ENCODE peak calls at places on chromosomes 2 and 18, in five cellular contexts. D is glutamatergic neuron, U is uterus, J is astrocyte of the spinal cord, Y is AG04450. S is an unnamed sample.

GRCh38 chr2:204794624-204795023 is 249.3 kb downstream of the PARD3B start:
- DNase-seq in D (no peak), U (no peak), J (no peak), Y (no peak), S (peak; percentile 14)

GRCh38 chr2:119644186-119644585 is 34.8 kb upstream of the TMEM177 start:
- DNase-seq in D (no peak), U (no peak), J (peak; percentile 43), Y (no peak), S (peak; percentile 74)

GRCh38 chr18:62516242-62516641 is 6.6 kb upstream of the ZCCHC2 start:
- DNase-seq in D (no peak), U (no peak), J (no peak), Y (no peak), S (no peak)

GRCh38 chr2:168997113-168997512 is 34.0 kb downstream of the ABCB11 start:
- DNase-seq in D (no peak), U (no peak), J (peak; percentile 49), Y (no peak), S (peak; percentile 86)

GRCh38 chr18:70931942-70932814 is 643.3 kb downstream of the SOCS6 start:
- DNase-seq in D (no peak), U (no peak), J (peak; percentile 50), Y (no peak), S (peak; percentile 68)

GRCh38 chr2:158395166-158395565 is 61.4 kb downstream of the CCDC148 start:
- DNase-seq in D (no peak), U (no peak), J (peak; percentile 20), Y (no peak), S (peak; percentile 5)

GRCh38 chr18:56043691-56044090 is 455.7 kb upstream of the TCF4 start:
- DNase-seq in D (no peak), U (no peak), J (peak; percentile 5), Y (no peak), S (no peak)

GRCh38 chr2:85585781-85586105 is 1.5 kb downstream of the VAMP5 start:
- DNase-seq in D (no peak), U (no peak), J (peak; percentile 58), Y (no peak), S (peak; percentile 36)

GRCh38 chr2:119484834-119485233 is 39.4 kb downstream of the SCTR start:
- DNase-seq in D (no peak), U (no peak), J (no peak), Y (no peak), S (no peak)

GRCh38 chr2:239215136-239215925 is 185.5 kb downstream of the HDAC4 start:
- DNase-seq in D (peak; percentile 10), U (no peak), J (no peak), Y (no peak), S (no peak)

GRCh38 chr2:178008636-178009289 is 63.8 kb downstream of the PDE11A start:
- DNase-seq in D (no peak), U (no peak), J (peak; percentile 84), Y (no peak), S (peak; percentile 42)

GRCh38 chr2:29159125-29159524 is 43.9 kb downstream of the CLIP4 start:
- DNase-seq in D (no peak), U (no peak), J (no peak), Y (no peak), S (no peak)

GRCh38 chr2:144446136-144446535 is 73.8 kb downstream of the ZEB2 start:
- DNase-seq in D (no peak), U (no peak), J (no peak), Y (no peak), S (no peak)

GRCh38 chr2:211132586-211132985 is 576.2 kb downstream of the CPS1 start:
- DNase-seq in D (no peak), U (no peak), J (peak; percentile 49), Y (no peak), S (peak; percentile 63)

GRCh38 chr2:203126971-203127370 is 111.8 kb upstream of the CYP20A1 start:
- DNase-seq in D (no peak), U (no peak), J (no peak), Y (no peak), S (peak; percentile 13)

GRCh38 chr2:49262815-49263560 is 108.7 kb upstream of the FSHR start:
- DNase-seq in D (no peak), U (no peak), J (no peak), Y (no peak), S (no peak)

GRCh38 chr2:1803217-1804115 is 59.2 kb upstream of the PXDN start:
- DNase-seq in D (no peak), U (peak; percentile 13), J (no peak), Y (no peak), S (no peak)
- TF ChIP-seq CTCF in D (no peak), U (no peak), J (no peak), Y (no peak), S (no peak)

DNA sequence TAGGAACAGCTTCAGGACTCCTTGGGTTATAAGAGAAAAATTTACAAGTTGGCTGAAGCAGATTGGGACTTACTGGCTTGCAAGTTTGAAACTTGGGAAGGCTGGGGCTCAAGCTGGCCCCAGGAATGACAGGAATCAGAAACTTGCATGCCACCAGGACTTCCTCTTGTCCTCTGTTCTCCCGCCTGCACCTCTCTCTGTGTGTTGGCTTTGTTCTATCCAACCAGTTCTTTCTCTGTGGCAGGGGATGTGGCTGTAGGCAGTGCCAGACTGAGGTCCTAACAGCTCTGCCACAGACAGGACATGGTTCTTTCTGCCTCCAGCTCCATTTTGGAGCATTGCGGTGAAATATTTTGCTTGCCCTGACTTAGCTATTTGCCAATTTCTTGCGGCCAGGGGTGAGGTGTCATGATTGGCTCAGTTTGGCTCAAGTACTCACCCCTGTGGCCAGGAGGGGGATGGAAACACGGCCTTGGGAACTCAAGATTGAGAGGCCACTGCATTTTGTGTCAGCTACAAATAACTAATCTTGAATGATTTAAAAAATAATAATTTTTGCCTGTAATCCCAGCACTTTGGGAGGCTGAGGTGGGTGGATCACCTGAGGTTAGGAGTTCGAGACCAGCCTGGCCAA is 48.9 kb downstream of the MEP1B start:
- DNase-seq in D (no peak), U (no peak), J (no peak), Y (no peak), S (no peak)
- TF ChIP-seq CTCF in D (no peak), U (no peak), J (no peak), Y (no peak), S (no peak)

DNA sequence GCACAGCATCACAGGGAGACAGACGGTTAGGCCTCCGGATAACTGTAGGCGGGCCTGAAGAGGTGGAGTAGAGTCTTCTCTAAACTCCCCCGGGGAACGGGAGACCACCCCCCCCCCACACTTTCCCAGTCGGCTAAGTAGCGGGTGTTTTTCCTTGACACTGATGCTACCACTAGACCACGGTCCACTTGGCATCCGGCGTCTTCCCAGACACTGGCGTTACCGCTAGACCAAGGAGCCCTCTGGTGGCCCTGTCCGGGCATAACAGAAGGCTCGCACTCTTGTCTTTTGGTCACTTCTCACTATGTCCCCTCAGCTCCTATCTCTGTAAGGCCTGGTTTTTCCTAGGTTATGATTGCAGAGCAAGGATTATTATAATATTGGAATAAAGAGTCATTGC is 25.7 kb upstream of the NCL start:
- DNase-seq in D (peak; percentile 61), U (no peak), J (no peak), Y (no peak), S (peak; percentile 9)
- TF ChIP-seq CTCF in D (peak; percentile 35), U (no peak), J (peak; percentile 34), Y (peak; percentile 14), S (peak; percentile 42)

DNA sequence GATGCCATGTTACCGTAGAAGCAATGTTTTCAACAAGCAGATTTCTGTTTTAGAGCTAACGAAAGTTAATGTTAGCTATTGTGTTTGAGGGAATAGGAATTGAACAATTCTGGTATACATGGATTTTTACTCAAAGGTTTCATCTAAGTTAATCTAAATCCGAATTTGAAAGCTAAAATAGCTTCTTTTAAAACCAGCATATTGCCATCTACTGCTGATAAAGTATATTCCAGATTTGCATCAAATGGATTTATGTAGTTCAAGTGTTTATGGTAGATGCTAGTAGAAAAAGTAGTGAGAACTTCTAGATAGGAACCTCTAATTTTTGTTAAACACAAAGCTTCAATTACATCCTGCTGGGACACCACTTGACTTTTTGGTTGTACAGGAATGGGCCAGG is 1569.5 kb upstream of the NXPH2 start:
- DNase-seq in D (no peak), U (no peak), J (no peak), Y (no peak), S (no peak)
- TF ChIP-seq CTCF in D (no peak), U (no peak), J (no peak), Y (peak; percentile 4), S (no peak)

DNA sequence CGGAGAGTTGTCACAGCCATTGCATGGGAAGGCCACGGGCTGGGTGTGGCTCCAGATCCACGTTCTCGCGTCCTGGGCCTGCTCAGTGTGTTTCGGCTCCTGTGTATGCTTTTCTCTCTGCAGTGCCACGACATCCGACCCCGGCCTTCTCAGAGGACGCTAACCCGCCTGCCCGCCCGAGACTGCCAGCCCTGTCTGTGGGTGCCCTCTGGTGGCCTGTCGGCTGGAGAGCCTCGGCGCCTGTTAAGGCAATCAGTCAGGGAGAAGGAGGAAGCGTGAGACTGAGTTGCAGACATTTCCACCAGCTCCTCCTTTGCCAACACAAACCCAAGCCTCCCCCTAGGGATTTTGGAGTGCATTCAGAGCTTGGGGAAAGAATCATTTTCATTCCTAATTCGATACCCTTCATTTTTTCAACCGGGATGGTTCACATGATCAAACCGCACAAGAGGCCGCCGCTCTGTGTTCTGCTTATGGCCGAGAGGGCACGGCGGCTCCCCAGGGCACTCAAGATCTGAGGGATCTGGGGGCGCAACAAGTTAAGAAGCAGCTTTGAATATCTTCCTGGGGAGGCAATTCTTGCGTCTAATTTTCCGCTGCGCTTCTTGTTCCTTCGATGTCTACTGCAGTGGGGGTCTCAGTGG is 37.5 kb upstream of the ZBTB7C start:
- DNase-seq in D (peak; percentile 95), U (peak; percentile 80), J (peak; percentile 73), Y (peak; percentile 26), S (peak; percentile 79)
- TF ChIP-seq CTCF in D (peak; percentile 64), U (peak; percentile 81), J (peak; percentile 96), Y (peak; percentile 88), S (peak; percentile 98)

DNA sequence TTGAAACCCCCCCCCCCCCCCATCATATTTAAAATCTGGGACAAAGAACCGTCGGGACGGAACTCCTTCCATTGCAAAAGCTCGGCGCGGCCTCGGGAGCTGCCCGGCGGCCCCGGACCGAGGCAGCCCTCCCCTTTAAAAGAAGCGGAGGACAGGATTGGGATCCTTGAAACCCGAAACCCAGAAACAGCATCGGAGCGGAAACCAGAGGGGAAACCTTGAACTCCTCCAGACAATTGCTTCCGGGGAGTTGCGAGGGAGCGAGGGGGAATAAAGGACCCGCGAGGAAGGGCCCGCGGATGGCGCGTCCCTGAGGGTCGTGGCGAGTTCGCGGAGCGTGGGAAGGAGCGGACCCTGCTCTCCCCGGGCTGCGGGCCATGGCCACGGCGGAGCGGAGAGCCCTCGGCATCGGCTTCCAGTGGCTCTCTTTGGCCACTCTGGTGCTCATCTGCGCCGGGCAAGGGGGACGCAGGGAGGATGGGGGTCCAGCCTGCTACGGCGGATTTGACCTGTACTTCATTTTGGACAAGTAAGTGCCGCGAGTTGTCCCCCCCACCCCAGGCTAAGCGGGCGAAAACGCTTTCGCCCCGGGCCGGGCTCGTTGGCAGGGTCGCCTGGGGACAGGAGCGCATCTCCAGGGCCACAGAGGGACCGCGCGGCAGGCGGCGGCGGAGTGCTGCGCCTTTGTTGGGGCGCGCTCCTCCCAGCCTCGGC is at the start of gene ANTXR1:
- DNase-seq in D (peak; percentile 71), U (peak; percentile 74), J (peak; percentile 85), Y (peak; percentile 45), S (peak; percentile 83)
- TF ChIP-seq CTCF in D (peak; percentile 54), U (peak; percentile 18), J (no peak), Y (no peak), S (no peak)

GRCh38 chr2:62787381-62787780 is 81.9 kb downstream of the EHBP1 start:
- DNase-seq in D (no peak), U (no peak), J (peak; percentile 46), Y (no peak), S (peak; percentile 72)
- TF ChIP-seq CTCF in D (no peak), U (no peak), J (peak; percentile 28), Y (peak; percentile 38), S (peak; percentile 43)

S was measured in cardiac fibroblast.